ENCODE peak calls at places on chromosomes 3 and 15, in four cellular contexts. X is IMR-90, F is ovary, W is AG04450. Y is an unnamed sample.

GRCh38 chr15:23648920-23649515 is 1.4 kb upstream of the MAGEL2 start:
- DNase-seq in F (peak), X (no peak), W (no peak), Y (no peak)

GRCh38 chr3:111351334-111351733 is 190.7 kb upstream of the CD96 start:
- DNase-seq in X (peak), W (no peak), F (no peak), Y (no peak)

GRCh38 chr3:11001020-11001657 is 8.6 kb downstream of the SLC6A1 start:
- DNase-seq in W (no peak), F (no peak), X (no peak), Y (no peak)

GRCh38 chr3:175713263-175713662 is 854.1 kb downstream of the NAALADL2 start:
- DNase-seq in F (no peak), X (peak), W (no peak), Y (no peak)

GRCh38 chr3:71191031-71191482 is 392.5 kb downstream of the FOXP1 start:
- DNase-seq in F (no peak), X (no peak), W (no peak), Y (no peak)

GRCh38 chr3:184766555-184767261 is 45.3 kb upstream of the VPS8 start:
- DNase-seq in W (peak), F (no peak), X (peak), Y (no peak)

GRCh38 chr3:139808196-139808595 is 126.8 kb upstream of the CLSTN2 start:
- DNase-seq in W (no peak), F (no peak), X (no peak), Y (no peak)

GRCh38 chr3:154182322-154182922 is 61.2 kb downstream of the ARHGEF26 start:
- DNase-seq in W (no peak), F (no peak), X (no peak), Y (no peak)

GRCh38 chr3:76873509-76874242 is 166.2 kb upstream of the ROBO2 start:
- DNase-seq in W (no peak), F (no peak), X (no peak), Y (no peak)

GRCh38 chr3:14404396-14405119 is 2.2 kb downstream of the SLC6A6 start:
- DNase-seq in W (no peak), F (no peak), X (no peak), Y (no peak)

GRCh38 chr3:36434682-36435426 is 54.5 kb downstream of the STAC start:
- DNase-seq in W (no peak), X (no peak), F (no peak), Y (no peak)

GRCh38 chr3:50639055-50639494 is 22.1 kb downstream of the MAPKAPK3 start:
- DNase-seq in W (peak), F (no peak), X (peak), Y (no peak)

GRCh38 chr15:90266485-90266884 is 1.0 kb downstream of the NGRN start:
- DNase-seq in W (no peak), F (no peak), X (peak), Y (no peak)

GRCh38 chr3:24387000-24387399 is 107.7 kb downstream of the THRB start:
- DNase-seq in X (no peak), F (no peak), W (no peak), Y (no peak)

GRCh38 chr3:97838393-97838792 is 16.6 kb downstream of the CRYBG3 start:
- DNase-seq in W (no peak), F (no peak), X (no peak), Y (no peak)

GRCh38 chr3:170179444-170179843 is 2.1 kb downstream of the PHC3 start:
- DNase-seq in F (no peak), W (no peak), X (no peak), Y (no peak)

GRCh38 chr15:45130291-45131000 is 652 bp downstream of the DUOX1 start:
- DNase-seq in W (no peak), F (no peak), X (no peak), Y (no peak)

GRCh38 chr3:99747915-99748314 is 69.7 kb upstream of the CMSS1 start:
- DNase-seq in W (no peak), X (peak), F (no peak), Y (no peak)
- TF ChIP-seq CTCF in W (peak), X (peak), F (no peak), Y (peak)

GRCh38 chr3:152177757-152178156 is 91.0 kb upstream of the MBNL1 start:
- DNase-seq in X (no peak), F (no peak), W (no peak), Y (no peak)
- H3K4me3 ChIP-seq in X (no peak), F (no peak), W (no peak), Y (no peak)

GRCh38 chr3:72350761-72351505 is 497.3 kb downstream of the SHQ1 start:
- DNase-seq in W (no peak), F (no peak), X (no peak), Y (no peak)

GRCh38 chr3:72346526-72346926 is 501.7 kb downstream of the SHQ1 start:
- DNase-seq in F (no peak), W (peak), X (peak), Y (no peak)

GRCh38 chr3:72345980-72346379 is 502.3 kb downstream of the SHQ1 start:
- DNase-seq in W (no peak), X (no peak), F (peak), Y (no peak)

GRCh38 chr3:72347819-72348319 is 500.4 kb downstream of the SHQ1 start:
- DNase-seq in W (peak), X (no peak), F (no peak), Y (peak)

DNA sequence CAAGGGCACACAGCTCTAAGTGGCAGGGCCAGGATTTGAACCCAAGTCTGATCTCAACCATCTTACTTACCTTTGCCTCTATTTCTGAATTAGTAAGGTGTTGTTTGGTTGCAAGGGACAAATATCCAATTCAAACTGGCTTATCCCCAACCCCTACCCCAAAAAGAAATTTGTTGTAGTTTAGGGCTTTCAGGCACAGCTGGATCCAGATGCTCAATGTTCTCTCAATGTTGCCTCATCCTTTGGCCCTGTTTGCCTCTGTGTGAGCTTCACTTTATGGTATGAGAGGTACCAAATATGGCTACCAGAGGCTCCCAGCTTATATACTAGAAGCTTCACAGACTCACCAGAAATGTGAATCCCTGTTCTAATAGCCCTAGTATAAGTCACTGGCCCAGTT is 499.9 kb downstream of the SHQ1 start:
- DNase-seq in W (no peak), F (no peak), X (no peak), Y (no peak)
- H3K27ac ChIP-seq in W (peak), F (no peak), X (no peak), Y (peak)

DNA sequence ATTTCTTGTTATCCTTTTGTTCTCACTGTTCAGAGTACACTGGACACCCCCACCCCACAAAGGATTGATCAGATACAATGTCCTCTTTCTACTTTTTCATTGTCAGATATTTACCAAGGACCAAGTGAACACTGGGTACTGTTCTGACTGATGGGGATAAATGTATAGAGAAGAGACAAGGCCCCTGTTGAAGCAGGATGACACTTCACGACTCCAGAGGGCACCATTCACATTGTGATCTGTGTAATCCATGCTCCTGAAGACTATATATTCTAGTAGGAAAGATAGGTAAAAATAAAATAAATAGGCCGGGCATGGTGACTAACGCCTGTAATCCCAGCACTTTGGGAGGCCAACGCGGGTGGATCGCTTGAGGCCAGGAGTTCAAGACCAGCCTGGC is 7.2 kb upstream of the CRYGS start:
- DNase-seq in X (no peak), W (no peak), F (no peak), Y (no peak)
- TF ChIP-seq CTCF in X (no peak), W (no peak), F (no peak), Y (no peak)

DNA sequence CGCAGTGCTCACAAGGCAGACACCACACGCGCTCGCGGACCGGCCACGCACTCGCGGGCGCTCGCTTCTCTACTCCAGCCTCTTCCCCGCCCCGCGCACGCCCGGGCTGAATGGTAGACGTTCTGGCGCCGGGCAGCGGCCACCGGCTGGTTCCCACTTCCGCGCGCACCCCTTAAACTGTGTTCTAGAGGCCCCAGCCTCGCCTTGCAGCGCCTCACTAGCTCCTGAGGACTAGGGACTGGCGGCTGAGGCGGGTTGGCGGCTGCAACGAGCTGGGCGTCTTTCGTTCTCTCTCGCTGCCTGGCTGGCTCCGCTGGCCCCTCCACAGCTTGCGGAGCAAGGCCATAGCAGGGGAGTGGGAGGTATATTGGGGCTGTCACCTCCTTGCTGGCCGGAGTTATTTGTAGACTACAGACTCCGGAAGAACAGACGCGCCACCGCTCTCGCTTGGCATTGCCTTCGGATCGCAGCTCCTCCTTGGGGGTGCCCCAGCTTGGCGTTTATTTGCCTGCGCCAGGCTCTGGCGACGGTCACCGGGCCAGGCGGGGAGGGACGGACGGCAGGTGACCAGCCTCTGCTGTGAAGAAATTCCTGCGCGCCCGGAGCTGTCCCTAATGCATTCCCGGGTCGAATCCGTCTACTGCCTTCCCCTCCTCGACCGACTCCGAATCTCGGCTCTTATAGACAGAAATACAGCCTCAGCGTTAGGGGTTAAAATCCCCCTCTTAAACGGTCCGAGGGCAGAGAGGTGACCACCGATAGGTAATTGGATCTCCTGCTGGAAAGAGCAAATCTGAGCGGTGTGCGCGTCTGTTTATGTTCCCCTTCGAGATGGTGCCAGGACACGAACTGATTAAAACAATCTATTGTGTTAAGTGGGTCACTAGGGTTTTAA is 1.3 kb downstream of the GREM1 start:
- DNase-seq in W (no peak), F (no peak), X (no peak), Y (no peak)
- H3K4me3 ChIP-seq in W (peak), F (peak), X (peak), Y (peak)

GRCh38 chr15:69697913-69698312 is 245.3 kb downstream of the RPLP1 start:
- DNase-seq in X (no peak), W (no peak), F (no peak), Y (no peak)

GRCh38 chr15:69689133-69689532 is 236.5 kb downstream of the RPLP1 start:
- DNase-seq in F (no peak), W (no peak), X (no peak), Y (no peak)

GRCh38 chr15:69686626-69687025 is 234.0 kb downstream of the RPLP1 start:
- DNase-seq in F (no peak), W (no peak), X (no peak), Y (no peak)

GRCh38 chr15:69692342-69692741 is 239.7 kb downstream of the RPLP1 start:
- DNase-seq in W (no peak), X (no peak), F (no peak), Y (no peak)
- H3K27ac ChIP-seq in W (no peak), X (no peak), F (no peak), Y (no peak)